ENCODE peak calls at places on chromosomes 11 and 22, in eight cellular contexts. One of them, this sample, is unnamed.

GRCh38 chr11:12888525-12889158 is 120.5 kb upstream of the RASSF10 start:
- DNase-seq in stimulated activated CD4-positive, alpha-beta T cell treated with anti-CD3 and anti-CD28 coated beads, Interleukin-4, amount 100 ng/mL, for 24 hours: peak
- DNase-seq in Jurkat, Clone E6-1: peak
- DNase-seq in NCI-H774: peak
- DNase-seq in cardiac septum: peak
- DNase-seq in activated CD4-positive, alpha-beta T cell treated with anti-CD3 and anti-CD28 coated beads, Interleukin-2, amount 50 U/mL, for 24 hours: peak
- DNase-seq in NCI-H69: peak
- DNase-seq in activated effector memory CD4-positive, alpha-beta T cell treated with anti-CD3 and anti-CD28 coated beads, Interleukin-2, amount 50 U/mL, for 16 hours: peak
- DNase-seq in this sample: peak

GRCh38 chr22:38733329-38734202 is 22.2 kb downstream of the SUN2 start:
- DNase-seq in NCI-H774: no peak
- DNase-seq in cardiac septum: no peak
- DNase-seq in Jurkat, Clone E6-1: no peak
- DNase-seq in stimulated activated CD4-positive, alpha-beta T cell treated with anti-CD3 and anti-CD28 coated beads, Interleukin-4, amount 100 ng/mL, for 24 hours: peak
- DNase-seq in activated effector memory CD4-positive, alpha-beta T cell treated with anti-CD3 and anti-CD28 coated beads, Interleukin-2, amount 50 U/mL, for 16 hours: peak
- DNase-seq in NCI-H69: peak
- DNase-seq in activated CD4-positive, alpha-beta T cell treated with anti-CD3 and anti-CD28 coated beads, Interleukin-2, amount 50 U/mL, for 24 hours: peak
- DNase-seq in this sample: peak

GRCh38 chr22:39125622-39126021 is 26.9 kb downstream of the CBX7 start:
- DNase-seq in stimulated activated CD4-positive, alpha-beta T cell treated with anti-CD3 and anti-CD28 coated beads, Interleukin-4, amount 100 ng/mL, for 24 hours: no peak
- DNase-seq in NCI-H69: no peak
- DNase-seq in NCI-H774: no peak
- DNase-seq in activated effector memory CD4-positive, alpha-beta T cell treated with anti-CD3 and anti-CD28 coated beads, Interleukin-2, amount 50 U/mL, for 16 hours: no peak
- DNase-seq in Jurkat, Clone E6-1: no peak
- DNase-seq in activated CD4-positive, alpha-beta T cell treated with anti-CD3 and anti-CD28 coated beads, Interleukin-2, amount 50 U/mL, for 24 hours: no peak
- DNase-seq in cardiac septum: no peak
- DNase-seq in this sample: no peak

GRCh38 chr11:26839911-26840705 is 118.2 kb upstream of the SLC5A12 start:
- DNase-seq in NCI-H69: no peak
- DNase-seq in NCI-H774: no peak
- DNase-seq in Jurkat, Clone E6-1: no peak
- DNase-seq in stimulated activated CD4-positive, alpha-beta T cell treated with anti-CD3 and anti-CD28 coated beads, Interleukin-4, amount 100 ng/mL, for 24 hours: no peak
- DNase-seq in activated CD4-positive, alpha-beta T cell treated with anti-CD3 and anti-CD28 coated beads, Interleukin-2, amount 50 U/mL, for 24 hours: no peak
- DNase-seq in cardiac septum: no peak
- DNase-seq in activated effector memory CD4-positive, alpha-beta T cell treated with anti-CD3 and anti-CD28 coated beads, Interleukin-2, amount 50 U/mL, for 16 hours: no peak
- DNase-seq in this sample: no peak

GRCh38 chr11:72657356-72657755 is 16.9 kb downstream of the PDE2A start:
- DNase-seq in NCI-H774: no peak
- DNase-seq in activated CD4-positive, alpha-beta T cell treated with anti-CD3 and anti-CD28 coated beads, Interleukin-2, amount 50 U/mL, for 24 hours: no peak
- DNase-seq in NCI-H69: no peak
- DNase-seq in activated effector memory CD4-positive, alpha-beta T cell treated with anti-CD3 and anti-CD28 coated beads, Interleukin-2, amount 50 U/mL, for 16 hours: no peak
- DNase-seq in cardiac septum: no peak
- DNase-seq in Jurkat, Clone E6-1: no peak
- DNase-seq in stimulated activated CD4-positive, alpha-beta T cell treated with anti-CD3 and anti-CD28 coated beads, Interleukin-4, amount 100 ng/mL, for 24 hours: no peak
- DNase-seq in this sample: no peak

GRCh38 chr11:93952082-93952780 is 68.9 kb upstream of the HEPHL1 start:
- DNase-seq in activated CD4-positive, alpha-beta T cell treated with anti-CD3 and anti-CD28 coated beads, Interleukin-2, amount 50 U/mL, for 24 hours: no peak
- DNase-seq in cardiac septum: no peak
- DNase-seq in NCI-H69: no peak
- DNase-seq in stimulated activated CD4-positive, alpha-beta T cell treated with anti-CD3 and anti-CD28 coated beads, Interleukin-4, amount 100 ng/mL, for 24 hours: no peak
- DNase-seq in Jurkat, Clone E6-1: no peak
- DNase-seq in NCI-H774: peak
- DNase-seq in activated effector memory CD4-positive, alpha-beta T cell treated with anti-CD3 and anti-CD28 coated beads, Interleukin-2, amount 50 U/mL, for 16 hours: no peak
- DNase-seq in this sample: no peak

GRCh38 chr11:27353593-27354358 is 9.2 kb downstream of the CCDC34 start:
- DNase-seq in Jurkat, Clone E6-1: no peak
- DNase-seq in activated effector memory CD4-positive, alpha-beta T cell treated with anti-CD3 and anti-CD28 coated beads, Interleukin-2, amount 50 U/mL, for 16 hours: no peak
- DNase-seq in activated CD4-positive, alpha-beta T cell treated with anti-CD3 and anti-CD28 coated beads, Interleukin-2, amount 50 U/mL, for 24 hours: no peak
- DNase-seq in NCI-H774: no peak
- DNase-seq in NCI-H69: peak
- DNase-seq in cardiac septum: no peak
- DNase-seq in stimulated activated CD4-positive, alpha-beta T cell treated with anti-CD3 and anti-CD28 coated beads, Interleukin-4, amount 100 ng/mL, for 24 hours: no peak
- DNase-seq in this sample: no peak

GRCh38 chr22:50734986-50735738 is 2.8 kb upstream of the ACR start:
- DNase-seq in activated effector memory CD4-positive, alpha-beta T cell treated with anti-CD3 and anti-CD28 coated beads, Interleukin-2, amount 50 U/mL, for 16 hours: peak
- DNase-seq in NCI-H774: no peak
- DNase-seq in cardiac septum: peak
- DNase-seq in stimulated activated CD4-positive, alpha-beta T cell treated with anti-CD3 and anti-CD28 coated beads, Interleukin-4, amount 100 ng/mL, for 24 hours: no peak
- DNase-seq in activated CD4-positive, alpha-beta T cell treated with anti-CD3 and anti-CD28 coated beads, Interleukin-2, amount 50 U/mL, for 24 hours: no peak
- DNase-seq in Jurkat, Clone E6-1: no peak
- DNase-seq in NCI-H69: no peak
- DNase-seq in this sample: no peak

GRCh38 chr11:834371-835316 is 1.9 kb downstream of the CD151 start:
- DNase-seq in cardiac septum: peak
- DNase-seq in NCI-H69: peak
- DNase-seq in stimulated activated CD4-positive, alpha-beta T cell treated with anti-CD3 and anti-CD28 coated beads, Interleukin-4, amount 100 ng/mL, for 24 hours: no peak
- DNase-seq in activated CD4-positive, alpha-beta T cell treated with anti-CD3 and anti-CD28 coated beads, Interleukin-2, amount 50 U/mL, for 24 hours: no peak
- DNase-seq in activated effector memory CD4-positive, alpha-beta T cell treated with anti-CD3 and anti-CD28 coated beads, Interleukin-2, amount 50 U/mL, for 16 hours: no peak
- DNase-seq in Jurkat, Clone E6-1: no peak
- DNase-seq in NCI-H774: no peak
- DNase-seq in this sample: no peak

GRCh38 chr11:122436188-122436555 is 219.3 kb upstream of the UBASH3B start:
- DNase-seq in cardiac septum: no peak
- DNase-seq in stimulated activated CD4-positive, alpha-beta T cell treated with anti-CD3 and anti-CD28 coated beads, Interleukin-4, amount 100 ng/mL, for 24 hours: no peak
- DNase-seq in activated CD4-positive, alpha-beta T cell treated with anti-CD3 and anti-CD28 coated beads, Interleukin-2, amount 50 U/mL, for 24 hours: no peak
- DNase-seq in Jurkat, Clone E6-1: no peak
- DNase-seq in NCI-H774: no peak
- DNase-seq in activated effector memory CD4-positive, alpha-beta T cell treated with anti-CD3 and anti-CD28 coated beads, Interleukin-2, amount 50 U/mL, for 16 hours: no peak
- DNase-seq in NCI-H69: no peak
- DNase-seq in this sample: no peak

GRCh38 chr11:15146271-15147003 is 31.7 kb downstream of the INSC start:
- DNase-seq in cardiac septum: no peak
- DNase-seq in NCI-H774: no peak
- DNase-seq in activated CD4-positive, alpha-beta T cell treated with anti-CD3 and anti-CD28 coated beads, Interleukin-2, amount 50 U/mL, for 24 hours: no peak
- DNase-seq in NCI-H69: no peak
- DNase-seq in Jurkat, Clone E6-1: no peak
- DNase-seq in activated effector memory CD4-positive, alpha-beta T cell treated with anti-CD3 and anti-CD28 coated beads, Interleukin-2, amount 50 U/mL, for 16 hours: no peak
- DNase-seq in stimulated activated CD4-positive, alpha-beta T cell treated with anti-CD3 and anti-CD28 coated beads, Interleukin-4, amount 100 ng/mL, for 24 hours: no peak
- DNase-seq in this sample: no peak

GRCh38 chr11:8289426-8290047 is 25.9 kb upstream of the LMO1 start:
- DNase-seq in stimulated activated CD4-positive, alpha-beta T cell treated with anti-CD3 and anti-CD28 coated beads, Interleukin-4, amount 100 ng/mL, for 24 hours: no peak
- DNase-seq in cardiac septum: no peak
- DNase-seq in NCI-H69: peak
- DNase-seq in NCI-H774: peak
- DNase-seq in activated effector memory CD4-positive, alpha-beta T cell treated with anti-CD3 and anti-CD28 coated beads, Interleukin-2, amount 50 U/mL, for 16 hours: no peak
- DNase-seq in Jurkat, Clone E6-1: no peak
- DNase-seq in activated CD4-positive, alpha-beta T cell treated with anti-CD3 and anti-CD28 coated beads, Interleukin-2, amount 50 U/mL, for 24 hours: no peak
- DNase-seq in this sample: peak

GRCh38 chr11:71452354-71453020 is 516 bp upstream of the NADSYN1 start:
- DNase-seq in Jurkat, Clone E6-1: peak
- DNase-seq in stimulated activated CD4-positive, alpha-beta T cell treated with anti-CD3 and anti-CD28 coated beads, Interleukin-4, amount 100 ng/mL, for 24 hours: peak
- DNase-seq in activated effector memory CD4-positive, alpha-beta T cell treated with anti-CD3 and anti-CD28 coated beads, Interleukin-2, amount 50 U/mL, for 16 hours: peak
- DNase-seq in NCI-H774: peak
- DNase-seq in activated CD4-positive, alpha-beta T cell treated with anti-CD3 and anti-CD28 coated beads, Interleukin-2, amount 50 U/mL, for 24 hours: peak
- DNase-seq in cardiac septum: peak
- DNase-seq in NCI-H69: peak
- DNase-seq in this sample: peak

GRCh38 chr11:132734217-132734616 is 798.1 kb downstream of the OPCML start:
- DNase-seq in Jurkat, Clone E6-1: no peak
- DNase-seq in stimulated activated CD4-positive, alpha-beta T cell treated with anti-CD3 and anti-CD28 coated beads, Interleukin-4, amount 100 ng/mL, for 24 hours: no peak
- DNase-seq in activated effector memory CD4-positive, alpha-beta T cell treated with anti-CD3 and anti-CD28 coated beads, Interleukin-2, amount 50 U/mL, for 16 hours: no peak
- DNase-seq in cardiac septum: no peak
- DNase-seq in NCI-H69: no peak
- DNase-seq in NCI-H774: no peak
- DNase-seq in activated CD4-positive, alpha-beta T cell treated with anti-CD3 and anti-CD28 coated beads, Interleukin-2, amount 50 U/mL, for 24 hours: no peak
- DNase-seq in this sample: no peak

GRCh38 chr11:112719736-112720525 is 241.3 kb upstream of the NCAM1 start:
- DNase-seq in NCI-H774: no peak
- DNase-seq in cardiac septum: no peak
- DNase-seq in Jurkat, Clone E6-1: no peak
- DNase-seq in NCI-H69: peak
- DNase-seq in activated CD4-positive, alpha-beta T cell treated with anti-CD3 and anti-CD28 coated beads, Interleukin-2, amount 50 U/mL, for 24 hours: no peak
- DNase-seq in stimulated activated CD4-positive, alpha-beta T cell treated with anti-CD3 and anti-CD28 coated beads, Interleukin-4, amount 100 ng/mL, for 24 hours: no peak
- DNase-seq in activated effector memory CD4-positive, alpha-beta T cell treated with anti-CD3 and anti-CD28 coated beads, Interleukin-2, amount 50 U/mL, for 16 hours: no peak
- DNase-seq in this sample: no peak

GRCh38 chr11:117623831-117624271 is 173.2 kb downstream of the DSCAML1 start:
- DNase-seq in NCI-H774: no peak
- DNase-seq in activated effector memory CD4-positive, alpha-beta T cell treated with anti-CD3 and anti-CD28 coated beads, Interleukin-2, amount 50 U/mL, for 16 hours: peak
- DNase-seq in NCI-H69: no peak
- DNase-seq in cardiac septum: no peak
- DNase-seq in activated CD4-positive, alpha-beta T cell treated with anti-CD3 and anti-CD28 coated beads, Interleukin-2, amount 50 U/mL, for 24 hours: no peak
- DNase-seq in Jurkat, Clone E6-1: no peak
- DNase-seq in stimulated activated CD4-positive, alpha-beta T cell treated with anti-CD3 and anti-CD28 coated beads, Interleukin-4, amount 100 ng/mL, for 24 hours: no peak
- DNase-seq in this sample: no peak

GRCh38 chr11:46363455-46363920 is 16.2 kb downstream of the DGKZ start:
- DNase-seq in NCI-H69: peak
- DNase-seq in activated effector memory CD4-positive, alpha-beta T cell treated with anti-CD3 and anti-CD28 coated beads, Interleukin-2, amount 50 U/mL, for 16 hours: no peak
- DNase-seq in NCI-H774: no peak
- DNase-seq in activated CD4-positive, alpha-beta T cell treated with anti-CD3 and anti-CD28 coated beads, Interleukin-2, amount 50 U/mL, for 24 hours: no peak
- DNase-seq in cardiac septum: no peak
- DNase-seq in Jurkat, Clone E6-1: no peak
- DNase-seq in stimulated activated CD4-positive, alpha-beta T cell treated with anti-CD3 and anti-CD28 coated beads, Interleukin-4, amount 100 ng/mL, for 24 hours: no peak
- DNase-seq in this sample: no peak

This sample was measured in DMS153.